ENCODE peak calls at places on chromosome 5, in six cellular contexts. One of them, this sample, is unnamed.

GRCh38 chr5:148397968-148398595 is 14.3 kb downstream of the FBXO38 start:
- DNase-seq in stomach: no peak
- DNase-seq in NCI-H748 treated with DMSO at 0.1 percent for 48 hours: no peak
- DNase-seq in fibroblast of lung: no peak
- DNase-seq in HEK293T: no peak
- DNase-seq in stimulated activated CD8-positive, alpha-beta memory T cell treated with anti-CD3 and anti-CD28 coated beads, Interleukin-2, amount 100 ng/mL, for 1 hour: no peak
- DNase-seq in this sample: no peak

GRCh38 chr5:157161996-157162395 is 4.1 kb downstream of the GARIN3 start:
- DNase-seq in HEK293T: no peak
- DNase-seq in stomach: no peak
- DNase-seq in NCI-H748 treated with DMSO at 0.1 percent for 48 hours: no peak
- DNase-seq in fibroblast of lung: no peak
- DNase-seq in stimulated activated CD8-positive, alpha-beta memory T cell treated with anti-CD3 and anti-CD28 coated beads, Interleukin-2, amount 100 ng/mL, for 1 hour: no peak
- DNase-seq in this sample: no peak

GRCh38 chr5:127080001-127080478 is 6.7 kb upstream of the C5orf63 start:
- DNase-seq in stomach: no peak
- DNase-seq in stimulated activated CD8-positive, alpha-beta memory T cell treated with anti-CD3 and anti-CD28 coated beads, Interleukin-2, amount 100 ng/mL, for 1 hour: no peak
- DNase-seq in NCI-H748 treated with DMSO at 0.1 percent for 48 hours: peak
- DNase-seq in HEK293T: no peak
- DNase-seq in fibroblast of lung: no peak
- DNase-seq in this sample: no peak

GRCh38 chr5:111158105-111158744 is 66.0 kb upstream of the CAMK4 start:
- DNase-seq in HEK293T: peak
- DNase-seq in NCI-H748 treated with DMSO at 0.1 percent for 48 hours: peak
- DNase-seq in stomach: peak
- DNase-seq in fibroblast of lung: peak
- DNase-seq in stimulated activated CD8-positive, alpha-beta memory T cell treated with anti-CD3 and anti-CD28 coated beads, Interleukin-2, amount 100 ng/mL, for 1 hour: peak
- DNase-seq in this sample: peak

GRCh38 chr5:96337048-96337781 is 95.8 kb downstream of the PCSK1 start:
- DNase-seq in NCI-H748 treated with DMSO at 0.1 percent for 48 hours: no peak
- DNase-seq in HEK293T: no peak
- DNase-seq in stimulated activated CD8-positive, alpha-beta memory T cell treated with anti-CD3 and anti-CD28 coated beads, Interleukin-2, amount 100 ng/mL, for 1 hour: no peak
- DNase-seq in stomach: no peak
- DNase-seq in fibroblast of lung: no peak
- DNase-seq in this sample: no peak

GRCh38 chr5:141326088-141326854 is 4.0 kb upstream of the PCDHGA1 start:
- DNase-seq in stimulated activated CD8-positive, alpha-beta memory T cell treated with anti-CD3 and anti-CD28 coated beads, Interleukin-2, amount 100 ng/mL, for 1 hour: peak
- DNase-seq in stomach: peak
- DNase-seq in fibroblast of lung: peak
- DNase-seq in NCI-H748 treated with DMSO at 0.1 percent for 48 hours: peak
- DNase-seq in HEK293T: peak
- DNase-seq in this sample: peak

GRCh38 chr5:145739824-145740223 is 95.3 kb downstream of the PRELID2 start:
- DNase-seq in stomach: no peak
- DNase-seq in stimulated activated CD8-positive, alpha-beta memory T cell treated with anti-CD3 and anti-CD28 coated beads, Interleukin-2, amount 100 ng/mL, for 1 hour: no peak
- DNase-seq in HEK293T: no peak
- DNase-seq in fibroblast of lung: no peak
- DNase-seq in NCI-H748 treated with DMSO at 0.1 percent for 48 hours: no peak
- DNase-seq in this sample: no peak

GRCh38 chr5:66655395-66656324 is 59.5 kb downstream of the MAST4 start:
- DNase-seq in stimulated activated CD8-positive, alpha-beta memory T cell treated with anti-CD3 and anti-CD28 coated beads, Interleukin-2, amount 100 ng/mL, for 1 hour: no peak
- DNase-seq in NCI-H748 treated with DMSO at 0.1 percent for 48 hours: no peak
- DNase-seq in stomach: no peak
- DNase-seq in HEK293T: no peak
- DNase-seq in fibroblast of lung: peak
- DNase-seq in this sample: peak

GRCh38 chr5:10400411-10400810 is 41.3 kb upstream of the ROPN1L start:
- DNase-seq in HEK293T: no peak
- DNase-seq in NCI-H748 treated with DMSO at 0.1 percent for 48 hours: no peak
- DNase-seq in stomach: no peak
- DNase-seq in stimulated activated CD8-positive, alpha-beta memory T cell treated with anti-CD3 and anti-CD28 coated beads, Interleukin-2, amount 100 ng/mL, for 1 hour: no peak
- DNase-seq in fibroblast of lung: no peak
- DNase-seq in this sample: no peak

GRCh38 chr5:176632777-176633176 is 2.3 kb downstream of the EIF4E1B start:
- DNase-seq in stomach: no peak
- DNase-seq in stimulated activated CD8-positive, alpha-beta memory T cell treated with anti-CD3 and anti-CD28 coated beads, Interleukin-2, amount 100 ng/mL, for 1 hour: no peak
- DNase-seq in HEK293T: no peak
- DNase-seq in NCI-H748 treated with DMSO at 0.1 percent for 48 hours: no peak
- DNase-seq in fibroblast of lung: no peak
- DNase-seq in this sample: no peak

GRCh38 chr5:21802100-21802499 is 1051.0 kb downstream of the CDH12 start:
- DNase-seq in NCI-H748 treated with DMSO at 0.1 percent for 48 hours: no peak
- DNase-seq in HEK293T: no peak
- DNase-seq in fibroblast of lung: no peak
- DNase-seq in stomach: no peak
- DNase-seq in stimulated activated CD8-positive, alpha-beta memory T cell treated with anti-CD3 and anti-CD28 coated beads, Interleukin-2, amount 100 ng/mL, for 1 hour: no peak
- DNase-seq in this sample: no peak

GRCh38 chr5:168047669-168048111 is 243.8 kb upstream of the WWC1 start:
- DNase-seq in fibroblast of lung: peak
- DNase-seq in stomach: peak
- DNase-seq in NCI-H748 treated with DMSO at 0.1 percent for 48 hours: no peak
- DNase-seq in stimulated activated CD8-positive, alpha-beta memory T cell treated with anti-CD3 and anti-CD28 coated beads, Interleukin-2, amount 100 ng/mL, for 1 hour: no peak
- DNase-seq in HEK293T: no peak
- DNase-seq in this sample: peak

GRCh38 chr5:39502704-39503103 is 77.9 kb upstream of the DAB2 start:
- DNase-seq in stomach: no peak
- DNase-seq in NCI-H748 treated with DMSO at 0.1 percent for 48 hours: no peak
- DNase-seq in HEK293T: no peak
- DNase-seq in fibroblast of lung: no peak
- DNase-seq in stimulated activated CD8-positive, alpha-beta memory T cell treated with anti-CD3 and anti-CD28 coated beads, Interleukin-2, amount 100 ng/mL, for 1 hour: no peak
- DNase-seq in this sample: no peak

GRCh38 chr5:99771296-99771695 is 763.9 kb upstream of the FAM174A start:
- DNase-seq in HEK293T: no peak
- DNase-seq in stimulated activated CD8-positive, alpha-beta memory T cell treated with anti-CD3 and anti-CD28 coated beads, Interleukin-2, amount 100 ng/mL, for 1 hour: no peak
- DNase-seq in stomach: no peak
- DNase-seq in NCI-H748 treated with DMSO at 0.1 percent for 48 hours: no peak
- DNase-seq in fibroblast of lung: peak
- DNase-seq in this sample: peak

GRCh38 chr5:112757468-112758208 is 20.0 kb downstream of the APC start:
- DNase-seq in NCI-H748 treated with DMSO at 0.1 percent for 48 hours: peak
- DNase-seq in fibroblast of lung: peak
- DNase-seq in stomach: no peak
- DNase-seq in stimulated activated CD8-positive, alpha-beta memory T cell treated with anti-CD3 and anti-CD28 coated beads, Interleukin-2, amount 100 ng/mL, for 1 hour: no peak
- DNase-seq in HEK293T: peak
- DNase-seq in this sample: peak

GRCh38 chr5:115813719-115814118 is 2.7 kb downstream of the CDO1 start:
- DNase-seq in fibroblast of lung: peak
- DNase-seq in stimulated activated CD8-positive, alpha-beta memory T cell treated with anti-CD3 and anti-CD28 coated beads, Interleukin-2, amount 100 ng/mL, for 1 hour: no peak
- DNase-seq in stomach: no peak
- DNase-seq in HEK293T: no peak
- DNase-seq in NCI-H748 treated with DMSO at 0.1 percent for 48 hours: no peak
- DNase-seq in this sample: no peak

GRCh38 chr5:168978015-168978414 is 322.9 kb downstream of the SLIT3 start:
- DNase-seq in stimulated activated CD8-positive, alpha-beta memory T cell treated with anti-CD3 and anti-CD28 coated beads, Interleukin-2, amount 100 ng/mL, for 1 hour: no peak
- DNase-seq in HEK293T: no peak
- DNase-seq in fibroblast of lung: peak
- DNase-seq in NCI-H748 treated with DMSO at 0.1 percent for 48 hours: no peak
- DNase-seq in stomach: no peak
- DNase-seq in this sample: peak

GRCh38 chr5:156431956-156432829 is 105.2 kb downstream of the SGCD start:
- DNase-seq in NCI-H748 treated with DMSO at 0.1 percent for 48 hours: no peak
- DNase-seq in stimulated activated CD8-positive, alpha-beta memory T cell treated with anti-CD3 and anti-CD28 coated beads, Interleukin-2, amount 100 ng/mL, for 1 hour: no peak
- DNase-seq in fibroblast of lung: no peak
- DNase-seq in HEK293T: no peak
- DNase-seq in stomach: no peak
- DNase-seq in this sample: no peak

GRCh38 chr5:127924606-127925005 is 159.0 kb upstream of the SLC12A2 start:
- DNase-seq in NCI-H748 treated with DMSO at 0.1 percent for 48 hours: peak
- DNase-seq in stomach: no peak
- DNase-seq in HEK293T: no peak
- DNase-seq in stimulated activated CD8-positive, alpha-beta memory T cell treated with anti-CD3 and anti-CD28 coated beads, Interleukin-2, amount 100 ng/mL, for 1 hour: no peak
- DNase-seq in fibroblast of lung: no peak
- DNase-seq in this sample: no peak

GRCh38 chr5:109273594-109273993 is 136.2 kb downstream of the PJA2 start:
- DNase-seq in stimulated activated CD8-positive, alpha-beta memory T cell treated with anti-CD3 and anti-CD28 coated beads, Interleukin-2, amount 100 ng/mL, for 1 hour: no peak
- DNase-seq in NCI-H748 treated with DMSO at 0.1 percent for 48 hours: no peak
- DNase-seq in stomach: no peak
- DNase-seq in fibroblast of lung: no peak
- DNase-seq in HEK293T: no peak
- DNase-seq in this sample: no peak

GRCh38 chr5:121691478-121691877 is 160.2 kb upstream of the FTMT start:
- DNase-seq in stomach: peak
- DNase-seq in HEK293T: peak
- DNase-seq in NCI-H748 treated with DMSO at 0.1 percent for 48 hours: no peak
- DNase-seq in stimulated activated CD8-positive, alpha-beta memory T cell treated with anti-CD3 and anti-CD28 coated beads, Interleukin-2, amount 100 ng/mL, for 1 hour: no peak
- DNase-seq in fibroblast of lung: peak
- DNase-seq in this sample: no peak

GRCh38 chr5:566636-567309 is 42.5 kb upstream of the SLC9A3 start:
- DNase-seq in fibroblast of lung: no peak
- DNase-seq in HEK293T: no peak
- DNase-seq in stimulated activated CD8-positive, alpha-beta memory T cell treated with anti-CD3 and anti-CD28 coated beads, Interleukin-2, amount 100 ng/mL, for 1 hour: no peak
- DNase-seq in stomach: no peak
- DNase-seq in NCI-H748 treated with DMSO at 0.1 percent for 48 hours: no peak
- DNase-seq in this sample: no peak

GRCh38 chr5:132506094-132506692 is 15.6 kb upstream of the IRF1 start:
- DNase-seq in NCI-H748 treated with DMSO at 0.1 percent for 48 hours: no peak
- DNase-seq in stomach: no peak
- DNase-seq in stimulated activated CD8-positive, alpha-beta memory T cell treated with anti-CD3 and anti-CD28 coated beads, Interleukin-2, amount 100 ng/mL, for 1 hour: no peak
- DNase-seq in HEK293T: peak
- DNase-seq in fibroblast of lung: peak
- DNase-seq in this sample: peak

GRCh38 chr5:169280286-169280685 is 20.7 kb downstream of the SLIT3 start:
- DNase-seq in HEK293T: no peak
- DNase-seq in stomach: no peak
- DNase-seq in stimulated activated CD8-positive, alpha-beta memory T cell treated with anti-CD3 and anti-CD28 coated beads, Interleukin-2, amount 100 ng/mL, for 1 hour: no peak
- DNase-seq in NCI-H748 treated with DMSO at 0.1 percent for 48 hours: no peak
- DNase-seq in fibroblast of lung: peak
- DNase-seq in this sample: no peak

GRCh38 chr5:171484460-171484899 is 65.0 kb downstream of the FGF18 start:
- DNase-seq in stimulated activated CD8-positive, alpha-beta memory T cell treated with anti-CD3 and anti-CD28 coated beads, Interleukin-2, amount 100 ng/mL, for 1 hour: peak
- DNase-seq in fibroblast of lung: peak
- DNase-seq in NCI-H748 treated with DMSO at 0.1 percent for 48 hours: no peak
- DNase-seq in stomach: no peak
- DNase-seq in HEK293T: peak
- DNase-seq in this sample: no peak

GRCh38 chr5:80837679-80838078 is 122.5 kb upstream of the RASGRF2 start:
- DNase-seq in stimulated activated CD8-positive, alpha-beta memory T cell treated with anti-CD3 and anti-CD28 coated beads, Interleukin-2, amount 100 ng/mL, for 1 hour: no peak
- DNase-seq in NCI-H748 treated with DMSO at 0.1 percent for 48 hours: no peak
- DNase-seq in fibroblast of lung: no peak
- DNase-seq in HEK293T: no peak
- DNase-seq in stomach: no peak
- DNase-seq in this sample: no peak

GRCh38 chr5:73793911-73794310 is 167.9 kb downstream of the ARHGEF28 start:
- DNase-seq in NCI-H748 treated with DMSO at 0.1 percent for 48 hours: no peak
- DNase-seq in stomach: no peak
- DNase-seq in stimulated activated CD8-positive, alpha-beta memory T cell treated with anti-CD3 and anti-CD28 coated beads, Interleukin-2, amount 100 ng/mL, for 1 hour: no peak
- DNase-seq in HEK293T: no peak
- DNase-seq in fibroblast of lung: peak
- DNase-seq in this sample: peak

GRCh38 chr5:50699737-50700136 is 33.3 kb downstream of the PARP8 start:
- DNase-seq in HEK293T: no peak
- DNase-seq in fibroblast of lung: no peak
- DNase-seq in stimulated activated CD8-positive, alpha-beta memory T cell treated with anti-CD3 and anti-CD28 coated beads, Interleukin-2, amount 100 ng/mL, for 1 hour: no peak
- DNase-seq in NCI-H748 treated with DMSO at 0.1 percent for 48 hours: no peak
- DNase-seq in stomach: no peak
- DNase-seq in this sample: no peak

GRCh38 chr5:111737716-111738115 is 19.3 kb downstream of the NREP start:
- DNase-seq in stomach: no peak
- DNase-seq in NCI-H748 treated with DMSO at 0.1 percent for 48 hours: no peak
- DNase-seq in stimulated activated CD8-positive, alpha-beta memory T cell treated with anti-CD3 and anti-CD28 coated beads, Interleukin-2, amount 100 ng/mL, for 1 hour: no peak
- DNase-seq in fibroblast of lung: peak
- DNase-seq in HEK293T: no peak
- DNase-seq in this sample: peak

This sample was measured in astrocyte of the spinal cord.